ENCODE peak calls at places on chromosomes 1 and 21, in seven cellular contexts. P is SJSA1; W is naive thymus-derived CD4-positive, alpha-beta T cell; T is tibial artery; L is IMR-90; D is thyroid gland; S is hepatocyte. G is an unnamed sample. For H3K4me1, the result is how much of the 10 kb centered on the place peaks cover.

GRCh38 chr1:244211559-244211944 is 160.5 kb downstream of the ZBTB18 start:
- DNase-seq in P (no peak), W (no peak), T (peak), L (peak), D (no peak), S (no peak), G (peak)

GRCh38 chr1:207990455-207990854 is 79.5 kb upstream of the CD34 start:
- DNase-seq in P (peak), W (no peak), T (no peak), L (no peak), D (no peak), S (no peak), G (no peak)

GRCh38 chr1:153345187-153346066 is 3.2 kb downstream of the PGLYRP4 start:
- DNase-seq in P (no peak), W (no peak), T (no peak), L (no peak), D (no peak), S (no peak), G (no peak)

GRCh38 chr1:2286923-2287322 is 58.8 kb downstream of the SKI start:
- DNase-seq in P (no peak), W (no peak), T (no peak), L (no peak), D (peak), S (no peak), G (no peak)

GRCh38 chr1:188986751-188987417 is 1490.8 kb downstream of the BRINP3 start:
- DNase-seq in P (no peak), W (no peak), T (no peak), L (no peak), D (no peak), S (peak), G (no peak)

GRCh38 chr1:227728059-227728891 is 6.8 kb downstream of the JMJD4 start:
- DNase-seq in P (no peak), W (peak), T (peak), L (peak), D (peak), S (peak), G (peak)

GRCh38 chr1:75136158-75136815 is 2.1 kb downstream of the LHX8 start:
- DNase-seq in P (peak), W (no peak), T (no peak), L (no peak), D (no peak), S (peak), G (peak)

GRCh38 chr1:185108324-185108723 is 48.4 kb downstream of the TRMT1L start:
- DNase-seq in P (no peak), W (no peak), T (no peak), L (peak), D (no peak), S (no peak), G (peak)

GRCh38 chr1:3032970-3033794 is 11.9 kb downstream of the ACTRT2 start:
- DNase-seq in P (no peak), W (peak), T (no peak), L (no peak), D (no peak), S (no peak), G (no peak)

GRCh38 chr1:116819081-116819480 is 64.9 kb downstream of the CD2 start:
- DNase-seq in P (no peak), W (no peak), T (no peak), L (no peak), D (no peak), S (no peak), G (no peak)

GRCh38 chr1:168664069-168664834 is 64.8 kb downstream of the DPT start:
- DNase-seq in P (no peak), W (no peak), T (no peak), L (no peak), D (no peak), S (peak), G (no peak)
- H3K27ac ChIP-seq in P (no peak), W (no peak), T (no peak), L (no peak), D (no peak), S (peak), G (no peak)

DNA sequence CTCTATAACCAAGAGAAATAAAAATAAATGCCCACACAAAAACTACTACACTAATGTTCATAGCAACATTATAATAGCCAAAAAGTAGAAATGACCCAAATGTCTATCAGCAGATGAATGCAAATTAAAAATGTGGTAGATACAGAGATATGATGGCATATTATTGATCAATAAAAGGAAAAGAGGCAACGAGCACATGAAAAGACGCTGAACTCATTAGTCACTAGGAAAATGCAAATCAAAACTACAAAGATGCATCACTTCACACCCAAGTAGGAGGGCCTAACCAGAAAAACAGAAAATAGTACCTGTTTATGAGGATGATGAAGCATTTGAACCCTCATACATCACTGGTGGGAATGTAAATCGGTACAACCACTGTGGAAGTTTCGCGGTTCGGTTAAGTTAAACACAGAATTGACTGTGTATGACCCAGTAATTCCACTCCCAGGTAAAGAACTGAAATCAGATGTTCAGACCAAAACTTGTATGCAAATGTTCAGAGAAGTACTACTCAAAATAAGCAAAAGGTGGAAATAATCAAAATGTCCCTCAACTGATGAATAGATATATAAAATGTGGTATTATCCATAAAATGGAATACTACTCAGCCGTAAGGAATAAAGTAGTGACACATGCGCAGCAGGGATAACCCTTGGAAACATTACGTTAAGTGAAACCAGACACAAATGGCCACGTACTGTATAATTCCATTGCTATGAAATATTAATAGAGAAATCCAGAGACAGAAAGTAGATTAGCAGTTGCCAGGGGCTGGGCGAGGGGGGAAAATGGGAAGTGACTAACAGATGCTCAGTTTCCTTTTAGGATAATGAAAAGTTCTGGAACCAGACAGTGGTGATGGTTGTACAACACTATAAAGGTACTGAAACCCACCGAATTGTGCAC is 3.1 kb downstream of the USP48 start:
- DNase-seq in P (no peak), W (no peak), T (no peak), L (no peak), D (no peak), S (no peak), G (peak)
- H3K4me1 ChIP-seq in P (under half), W (under half), T (under half), L (under half), D (under half), S (under half), G (under half)

DNA sequence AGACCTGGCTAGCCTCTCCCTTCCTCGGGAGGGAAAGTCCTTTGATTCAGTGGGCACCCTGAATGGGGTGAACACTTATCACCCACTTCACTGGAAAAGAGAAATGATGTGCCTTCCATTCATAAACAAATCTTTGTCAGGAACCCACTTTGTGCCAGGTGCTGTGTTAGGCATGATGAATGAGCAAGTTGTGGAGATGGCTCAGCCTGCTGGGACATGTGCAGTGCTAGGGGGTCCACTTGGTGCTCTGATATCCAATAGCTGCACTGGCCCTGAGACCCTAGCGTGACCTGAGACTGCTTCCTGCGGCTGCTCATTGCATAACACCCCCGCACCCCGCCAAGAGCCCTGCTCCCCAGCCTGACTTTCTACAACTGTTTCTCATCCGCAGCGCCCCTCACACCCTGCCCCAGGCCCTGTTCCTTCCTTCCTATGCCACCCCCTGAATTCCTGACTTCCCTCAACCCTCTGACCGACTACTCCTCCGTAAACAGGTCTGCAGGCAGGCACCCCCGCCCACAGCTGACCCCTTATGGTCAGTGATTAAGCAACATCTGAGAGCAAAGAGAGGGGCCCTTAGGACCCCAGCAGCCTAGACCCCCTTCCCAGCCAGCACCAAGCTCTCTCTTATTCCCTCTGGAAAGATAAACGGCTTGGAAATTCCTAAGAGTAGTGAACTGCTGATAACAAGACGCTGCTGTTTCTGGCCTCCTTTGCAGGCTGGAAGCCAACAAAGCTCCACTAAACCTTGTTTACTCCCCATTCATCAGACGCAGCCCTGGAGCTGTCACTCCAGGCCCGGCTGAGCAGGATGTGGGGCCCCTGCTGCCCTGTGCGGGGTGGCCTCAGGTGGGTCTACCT is 12.9 kb downstream of the CSRP1 start:
- DNase-seq in P (no peak), W (no peak), T (no peak), L (peak), D (peak), S (peak), G (peak)
- H3K27ac ChIP-seq in P (no peak), W (no peak), T (peak), L (peak), D (peak), S (peak), G (peak)

GRCh38 chr1:42386051-42386450 is 5.5 kb downstream of the RIMKLA start:
- DNase-seq in P (no peak), W (no peak), T (no peak), L (no peak), D (no peak), S (no peak), G (no peak)
- H3K4me1 ChIP-seq in P (under half), W (under half), T (under half), L (under half), D (under half), S (under half), G (under half)

DNA sequence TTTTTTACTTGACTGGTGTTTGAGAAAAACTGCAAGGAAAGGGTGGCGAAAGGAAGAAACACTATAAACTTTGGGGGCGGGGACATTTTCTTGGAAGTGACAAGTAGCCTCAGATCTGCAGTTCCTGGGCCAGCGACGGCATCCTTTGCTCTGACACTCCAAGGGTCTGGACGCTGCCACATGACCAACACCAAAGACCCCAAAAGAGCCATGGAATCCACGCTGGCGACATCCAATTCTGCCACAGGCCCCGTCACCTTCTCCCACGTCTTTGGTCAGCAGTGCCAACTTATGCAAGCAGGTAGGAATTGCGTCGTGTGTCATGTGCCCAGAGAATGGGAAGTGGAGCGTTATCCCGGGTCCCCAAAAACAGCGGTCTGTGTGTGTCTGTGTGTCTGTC is 193.5 kb downstream of the PRDM2 start:
- DNase-seq in P (no peak), W (no peak), T (no peak), L (no peak), D (no peak), S (peak), G (no peak)
- H3K27ac ChIP-seq in P (no peak), W (no peak), T (no peak), L (no peak), D (no peak), S (no peak), G (no peak)

DNA sequence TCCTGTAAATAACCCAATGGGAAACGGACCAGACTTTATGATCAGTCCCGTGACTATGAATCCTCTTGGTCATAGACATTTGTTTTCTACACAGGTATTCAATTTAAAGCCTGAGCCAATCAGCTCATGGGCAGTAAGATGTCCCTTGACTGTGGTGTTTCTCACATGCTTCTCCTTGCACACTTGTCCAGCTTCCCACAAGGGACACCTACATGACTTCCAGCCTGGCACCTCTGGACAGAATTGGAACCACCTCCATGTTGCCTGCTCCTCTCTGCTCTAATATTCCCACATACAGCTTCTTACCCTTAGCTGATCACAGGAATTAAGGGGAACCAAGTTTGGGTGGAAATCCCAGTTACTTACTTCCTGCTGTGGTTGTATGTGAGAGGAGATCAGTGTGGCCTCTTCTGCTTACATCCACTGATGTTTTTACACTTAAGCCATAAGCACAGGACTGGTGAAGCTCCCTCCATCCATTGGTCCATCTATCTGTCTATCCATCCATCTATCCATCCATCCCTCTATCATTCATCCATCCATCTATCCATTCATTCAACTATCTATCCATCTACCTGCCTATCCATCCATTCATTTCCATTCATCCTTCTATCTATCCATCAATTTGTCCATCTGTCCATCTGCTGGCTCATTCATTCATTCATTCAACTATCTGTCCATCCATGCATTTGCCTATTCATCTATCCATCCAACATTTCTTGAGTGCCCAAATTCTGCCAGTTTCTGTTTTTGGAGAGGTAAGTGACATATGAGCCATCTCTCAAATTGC is 16.4 kb downstream of the RUNX1 start:
- DNase-seq in P (no peak), W (no peak), T (no peak), L (no peak), D (no peak), S (no peak), G (no peak)
- H3K4me1 ChIP-seq in P (under half), W (half or more), T (under half), L (under half), D (under half), S (under half), G (under half)

GRCh38 chr1:97433094-97433493 is 487.7 kb downstream of the DPYD start:
- DNase-seq in P (no peak), W (no peak), T (no peak), L (no peak), D (no peak), S (no peak), G (no peak)
- H3K27ac ChIP-seq in P (no peak), W (no peak), T (no peak), L (peak), D (no peak), S (no peak), G (no peak)

DNA sequence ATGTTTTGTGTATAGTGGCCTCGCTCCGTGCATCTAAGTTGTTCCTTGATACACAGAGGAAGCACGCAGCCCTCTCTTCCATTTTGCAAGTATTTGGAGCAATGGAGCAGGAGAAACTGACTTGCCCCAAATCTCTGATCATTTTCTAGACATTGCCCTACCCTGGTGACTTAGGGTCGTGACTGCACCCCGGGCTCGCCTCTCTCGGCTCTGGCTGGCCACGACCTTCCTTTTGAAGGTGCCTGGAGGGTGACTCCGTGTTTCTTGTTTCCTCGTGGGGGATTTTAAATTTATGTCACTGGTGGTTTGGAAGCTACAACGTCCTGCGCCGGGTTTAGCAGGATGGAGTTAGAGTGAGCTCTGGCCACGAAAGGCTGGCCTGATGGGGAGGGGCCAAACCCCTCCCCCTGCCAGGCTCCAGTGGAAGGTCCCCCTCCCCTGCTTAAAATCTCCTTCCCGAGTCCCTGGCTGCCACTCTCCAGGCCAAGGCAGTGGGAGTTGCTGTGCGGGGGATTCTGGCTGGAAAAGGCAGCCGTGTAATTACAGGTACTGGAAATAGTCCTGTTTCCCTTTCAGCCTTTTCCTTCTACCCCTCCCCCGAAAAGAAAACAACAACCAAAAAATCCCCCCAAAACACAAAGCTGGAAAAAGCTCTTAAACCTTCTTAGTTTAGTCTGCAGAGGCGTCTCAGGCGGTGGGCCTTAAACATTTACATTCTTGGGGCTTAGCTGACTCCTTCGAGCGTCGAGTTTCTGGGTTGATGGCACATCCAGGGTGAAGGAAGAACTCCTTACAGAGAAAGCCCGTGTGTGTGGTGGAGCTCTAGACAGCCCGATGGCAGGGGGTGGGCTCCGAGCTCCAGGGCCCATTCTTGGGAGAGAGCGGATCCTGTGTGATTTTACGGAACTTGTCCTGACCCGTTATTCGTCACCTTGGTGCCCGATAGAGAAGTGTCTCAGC is 28.1 kb downstream of the SPSB1 start:
- DNase-seq in P (peak), W (no peak), T (no peak), L (peak), D (no peak), S (peak), G (no peak)
- H3K4me1 ChIP-seq in P (half or more), W (under half), T (under half), L (under half), D (half or more), S (half or more), G (under half)